ENCODE peak calls at places on chromosomes 12 and 14, in ten cellular contexts. C is fibroblast of lung, W is WTC11, G is choroid plexus epithelial cell, O is tibial nerve, M is cardiac muscle cell, Q is cardiac fibroblast, L is omental fat pad, X is heart left ventricle, T is foreskin fibroblast. N is an unnamed sample.
A peak's percentile ranks its signal among the peaks of the same experiment; 100 is the strongest.

GRCh38 chr14:101005447-101005846 is 101.9 kb upstream of the RTL1 start:
- DNase-seq in W (no peak), G (no peak), X (peak; percentile 34), O (peak; percentile 31), Q (no peak), M (no peak), C (no peak), T (no peak), L (no peak), N (no peak)

GRCh38 chr14:58625438-58625837 is 12.3 kb upstream of the DACT1 start:
- DNase-seq in Q (no peak), W (no peak), C (no peak), T (no peak), O (no peak), G (no peak), M (no peak), L (no peak), X (no peak), N (no peak)

GRCh38 chr12:70876952-70877351 is 43.6 kb downstream of the PTPRR start:
- DNase-seq in L (no peak), G (peak; percentile 39), T (peak; percentile 72), X (no peak), Q (peak; percentile 52), W (no peak), M (peak; percentile 43), O (no peak), C (peak; percentile 38), N (peak; percentile 39)

GRCh38 chr12:124264879-124265278 is 30.0 kb upstream of the RFLNA start:
- DNase-seq in T (no peak), G (no peak), L (no peak), C (no peak), M (no peak), Q (no peak), X (no peak), O (no peak), W (no peak), N (no peak)

GRCh38 chr14:78598046-78598652 is 428.0 kb downstream of the NRXN3 start:
- DNase-seq in Q (peak; percentile 63), T (peak; percentile 30), M (peak; percentile 64), W (peak; percentile 74), G (peak; percentile 75), L (no peak), C (peak; percentile 39), X (peak; percentile 38), O (peak; percentile 19), N (peak; percentile 61)

GRCh38 chr14:66483322-66483721 is 2.8 kb upstream of the CCDC196 start:
- DNase-seq in W (no peak), G (no peak), T (peak; percentile 27), L (no peak), Q (peak; percentile 27), C (peak; percentile 31), M (peak; percentile 16), X (no peak), O (peak; percentile 8), N (peak; percentile 37)

GRCh38 chr12:93742086-93742934 is 65.1 kb downstream of the CRADD start:
- DNase-seq in O (peak; percentile 70), M (peak; percentile 79), W (peak; percentile 69), Q (peak; percentile 85), G (peak; percentile 68), T (peak; percentile 68), L (peak; percentile 47), X (peak; percentile 80), C (peak; percentile 78), N (peak; percentile 71)

GRCh38 chr12:69553626-69554248 is 31.5 kb upstream of the CCT2 start:
- DNase-seq in L (no peak), G (peak; percentile 79), W (no peak), X (peak; percentile 9), T (peak; percentile 59), M (peak; percentile 67), C (peak; percentile 71), Q (peak; percentile 75), O (no peak), N (peak; percentile 63)

GRCh38 chr14:68774771-68775613 is 17.9 kb downstream of the ZFP36L1 start:
- DNase-seq in O (no peak), M (no peak), L (no peak), G (no peak), W (no peak), T (peak; percentile 79), C (no peak), X (no peak), Q (peak; percentile 17), N (no peak)

GRCh38 chr14:64510825-64511679 is 6.5 kb downstream of the ZBTB1 start:
- DNase-seq in T (peak; percentile 50), C (peak; percentile 79), W (peak; percentile 63), O (peak; percentile 93), M (peak; percentile 76), G (peak; percentile 83), X (peak; percentile 54), L (peak; percentile 79), Q (peak; percentile 78), N (peak; percentile 82)

GRCh38 chr12:48366131-48366530 is 15.4 kb upstream of the ZNF641 start:
- DNase-seq in L (no peak), X (no peak), T (no peak), G (peak; percentile 8), W (no peak), C (no peak), M (peak; percentile 23), Q (no peak), O (no peak), N (no peak)

GRCh38 chr12:22334696-22335290 is at the start of gene ST8SIA1:
- DNase-seq in Q (peak; percentile 32), O (no peak), T (no peak), W (peak; percentile 53), L (no peak), G (peak; percentile 13), C (peak; percentile 38), M (peak; percentile 30), X (peak; percentile 32), N (peak; percentile 25)

GRCh38 chr12:105257321-105257728 is 21.4 kb upstream of the APPL2 start:
- DNase-seq in O (no peak), Q (peak; percentile 41), X (no peak), C (peak; percentile 77), M (peak; percentile 56), W (no peak), L (no peak), T (peak; percentile 80), G (peak; percentile 62), N (peak; percentile 62)

GRCh38 chr14:88683119-88683518 is 109.6 kb downstream of the EML5 start:
- DNase-seq in L (no peak), T (no peak), M (no peak), Q (no peak), G (no peak), C (no peak), X (no peak), W (no peak), O (no peak), N (no peak)

GRCh38 chr12:112937741-112938719 is at the start of gene OAS3:
- DNase-seq in W (peak; percentile 41), L (peak; percentile 71), G (peak; percentile 81), O (peak; percentile 78), C (peak; percentile 78), T (peak; percentile 58), Q (peak; percentile 84), M (peak; percentile 89), X (peak; percentile 91), N (peak; percentile 49)

GRCh38 chr14:95548328-95548929 is 13.6 kb downstream of the GLRX5 start:
- DNase-seq in X (no peak), O (no peak), Q (no peak), T (no peak), C (no peak), M (no peak), L (no peak), G (no peak), W (no peak), N (no peak)

DNA sequence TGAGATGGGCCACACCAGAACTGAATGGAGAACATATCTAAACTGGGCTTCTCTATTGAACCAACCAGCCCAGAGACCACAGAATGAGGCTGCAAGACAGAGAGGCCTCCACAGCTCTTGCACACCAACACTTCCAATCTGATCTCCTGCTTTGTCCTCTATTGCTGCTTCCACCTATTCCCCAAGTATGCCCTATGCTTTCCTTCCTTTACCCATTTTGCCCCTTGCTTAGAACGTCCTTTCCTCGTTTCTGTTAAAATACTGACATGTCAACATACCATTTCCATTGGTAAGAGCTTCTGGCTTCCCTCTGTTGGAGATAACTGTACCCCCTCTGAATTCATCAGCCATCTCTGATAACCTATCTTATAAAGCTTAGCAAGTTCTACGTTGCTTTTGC is 2.8 kb downstream of the SLC2A13 start:
- DNase-seq in W (no peak), X (no peak), T (no peak), M (no peak), O (no peak), Q (no peak), C (no peak), L (no peak), G (no peak), N (no peak)
- TF ChIP-seq CTCF in W (no peak), X (no peak), T (no peak), M (no peak), O (no peak), Q (no peak), C (no peak), L (no peak), G (no peak), N (no peak)

GRCh38 chr14:56294125-56294524 is 175.9 kb downstream of the PELI2 start:
- DNase-seq in O (no peak), C (no peak), L (no peak), T (no peak), G (no peak), X (no peak), W (peak; percentile 33), M (no peak), Q (no peak), N (no peak)
- TF ChIP-seq CTCF in O (no peak), C (peak; percentile 12), L (no peak), T (no peak), G (peak; percentile 12), X (no peak), W (no peak), M (peak; percentile 2), Q (no peak), N (no peak)

GRCh38 chr12:38984388-38984787 is 79.0 kb upstream of the CPNE8 start:
- DNase-seq in O (no peak), G (no peak), C (no peak), T (no peak), Q (no peak), X (no peak), M (no peak), W (no peak), L (no peak), N (no peak)
- TF ChIP-seq CTCF in O (no peak), G (no peak), C (no peak), T (no peak), Q (no peak), X (no peak), M (no peak), W (no peak), L (no peak), N (no peak)

DNA sequence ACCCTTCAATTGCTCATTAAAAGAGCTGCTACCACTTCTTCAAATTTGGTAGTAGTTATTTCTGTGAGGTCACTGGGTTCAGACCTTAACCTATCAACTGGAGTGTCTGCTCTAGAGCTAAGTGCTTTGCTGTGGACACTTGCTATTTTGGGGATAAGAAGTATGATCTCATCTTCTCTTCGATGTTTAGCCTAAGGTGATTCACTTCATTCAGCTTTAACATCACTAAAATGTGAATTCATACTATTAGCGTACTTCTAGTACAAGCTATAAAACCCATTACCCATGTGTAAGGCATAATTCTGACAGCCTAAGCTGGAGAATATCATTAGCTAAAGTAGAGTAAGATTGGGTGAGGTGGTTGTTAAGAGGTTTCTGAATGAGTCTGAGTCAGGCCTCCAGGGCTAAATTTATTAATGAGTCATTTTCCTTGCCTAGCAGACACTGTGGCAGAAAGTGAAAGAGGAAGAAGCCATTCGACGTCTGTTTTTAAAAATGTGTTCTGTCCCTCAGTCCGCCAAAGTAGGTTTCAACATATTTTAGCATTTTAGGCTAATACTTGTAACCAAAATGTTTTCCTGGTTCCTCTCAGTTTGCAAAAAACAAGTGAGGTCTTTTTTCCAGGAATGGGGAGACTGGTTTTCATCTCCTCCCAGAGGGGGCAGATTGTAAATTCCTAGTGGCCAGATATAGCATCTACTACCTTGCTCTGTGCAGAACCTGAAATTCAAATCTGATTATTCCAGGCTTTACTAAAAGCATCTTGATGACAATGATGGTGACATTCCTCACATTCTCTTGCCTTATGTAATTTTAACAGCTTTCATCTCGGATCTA is 103.6 kb downstream of the SSPN start:
- DNase-seq in L (no peak), O (no peak), M (peak; percentile 72), W (no peak), Q (peak; percentile 72), G (peak; percentile 83), X (no peak), C (peak; percentile 74), T (peak; percentile 68), N (peak; percentile 69)
- TF ChIP-seq CTCF in L (no peak), O (no peak), M (peak; percentile 31), W (no peak), Q (peak; percentile 53), G (peak; percentile 59), X (no peak), C (peak; percentile 40), T (peak; percentile 26), N (peak; percentile 42)

N was measured in fibroblast of pulmonary artery.